ENCODE peak calls at places on chromosomes 3 and 15, in seven cellular contexts. B, O, N, I, K, U and J are unnamed samples.

GRCh38 chr3:186181901-186182300 is 73.0 kb upstream of the ETV5 start:
- DNase-seq in B (no peak), O (no peak), N (no peak), I (no peak), K (no peak), U (no peak), J (no peak)

GRCh38 chr3:114903213-114903612 is 243.9 kb downstream of the ZBTB20 start:
- DNase-seq in B (no peak), O (no peak), N (no peak), I (no peak), K (no peak), U (no peak), J (no peak)

GRCh38 chr15:25242166-25242879 is 196.5 kb downstream of the UBE3A start:
- DNase-seq in B (no peak), O (no peak), N (no peak), I (no peak), K (no peak), U (no peak), J (no peak)

GRCh38 chr15:73946046-73946678 is 19.9 kb downstream of the LOXL1 start:
- DNase-seq in B (no peak), O (no peak), N (no peak), I (no peak), K (no peak), U (no peak), J (no peak)

GRCh38 chr3:179765396-179765795 is 112.6 kb downstream of the USP13 start:
- DNase-seq in B (no peak), O (no peak), N (no peak), I (no peak), K (no peak), U (peak; percentile 76), J (no peak)

GRCh38 chr3:187274977-187275338 is 16.6 kb downstream of the MASP1 start:
- DNase-seq in B (no peak), O (no peak), N (peak; percentile 59), I (no peak), K (no peak), U (no peak), J (no peak)

GRCh38 chr3:2090095-2090494 is 8.6 kb upstream of the CNTN4 start:
- DNase-seq in B (no peak), O (no peak), N (no peak), I (no peak), K (no peak), U (no peak), J (no peak)

GRCh38 chr15:78212546-78213424 is 21.6 kb downstream of the ACSBG1 start:
- DNase-seq in B (no peak), O (peak; percentile 23), N (no peak), I (peak; percentile 79), K (no peak), U (peak; percentile 58), J (no peak)

GRCh38 chr3:72270072-72270611 is 485.2 kb upstream of the PROK2 start:
- DNase-seq in B (no peak), O (peak; percentile 87), N (no peak), I (peak; percentile 68), K (no peak), U (no peak), J (no peak)

GRCh38 chr3:64042952-64043351 is 19.7 kb upstream of the PSMD6 start:
- DNase-seq in B (no peak), O (no peak), N (no peak), I (no peak), K (no peak), U (no peak), J (no peak)

GRCh38 chr3:64039972-64040733 is 16.9 kb upstream of the PSMD6 start:
- DNase-seq in B (no peak), O (no peak), N (no peak), I (no peak), K (no peak), U (peak; percentile 24), J (no peak)

GRCh38 chr3:64039273-64039672 is 16.0 kb upstream of the PSMD6 start:
- DNase-seq in B (no peak), O (no peak), N (no peak), I (no peak), K (no peak), U (peak; percentile 24), J (no peak)

GRCh38 chr3:64037084-64037483 is 13.8 kb upstream of the PSMD6 start:
- DNase-seq in B (no peak), O (no peak), N (no peak), I (no peak), K (no peak), U (no peak), J (no peak)

DNA sequence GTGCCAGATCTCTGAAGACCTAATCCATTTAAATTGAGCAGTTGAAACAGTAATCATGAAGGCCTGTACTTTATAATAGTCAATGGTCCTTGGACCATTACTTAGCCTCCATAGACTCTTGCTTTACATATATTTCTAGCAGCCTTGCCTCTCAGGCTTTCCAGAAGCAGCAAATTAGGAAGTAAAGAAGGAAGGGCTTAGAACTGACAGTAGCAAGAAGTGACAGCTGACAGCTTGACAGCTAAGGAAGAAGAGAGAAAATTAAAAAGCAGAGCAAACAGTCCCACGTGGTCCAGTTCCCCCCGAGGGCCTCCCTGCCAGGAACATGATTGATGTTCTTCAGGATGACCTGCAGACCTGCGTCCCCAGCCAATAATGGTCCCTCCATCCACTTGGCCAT is 15.0 kb upstream of the PSMD6 start:
- DNase-seq in B (no peak), O (no peak), N (no peak), I (no peak), K (no peak), U (no peak), J (no peak)
- TF ChIP-seq POLR2AphosphoS5 in B (no peak), O (no peak), N (no peak), I (no peak), K (no peak), U (no peak), J (no peak)

GRCh38 chr3:122021037-122021436 is 1.0 kb downstream of the ILDR1 start:
- DNase-seq in B (no peak), O (no peak), N (no peak), I (no peak), K (no peak), U (no peak), J (no peak)

GRCh38 chr3:122024800-122025199 is 2.8 kb upstream of the ILDR1 start:
- DNase-seq in B (no peak), O (no peak), N (no peak), I (no peak), K (no peak), U (no peak), J (no peak)

GRCh38 chr3:122025296-122025695 is 3.2 kb upstream of the ILDR1 start:
- DNase-seq in B (peak; percentile 37), O (no peak), N (no peak), I (no peak), K (peak; percentile 92), U (no peak), J (peak; percentile 42)

GRCh38 chr3:122021811-122022401 is at the start of gene ILDR1:
- DNase-seq in B (peak; percentile 37), O (no peak), N (peak; percentile 10), I (peak; percentile 26), K (no peak), U (peak; percentile 35), J (peak; percentile 67)

DNA sequence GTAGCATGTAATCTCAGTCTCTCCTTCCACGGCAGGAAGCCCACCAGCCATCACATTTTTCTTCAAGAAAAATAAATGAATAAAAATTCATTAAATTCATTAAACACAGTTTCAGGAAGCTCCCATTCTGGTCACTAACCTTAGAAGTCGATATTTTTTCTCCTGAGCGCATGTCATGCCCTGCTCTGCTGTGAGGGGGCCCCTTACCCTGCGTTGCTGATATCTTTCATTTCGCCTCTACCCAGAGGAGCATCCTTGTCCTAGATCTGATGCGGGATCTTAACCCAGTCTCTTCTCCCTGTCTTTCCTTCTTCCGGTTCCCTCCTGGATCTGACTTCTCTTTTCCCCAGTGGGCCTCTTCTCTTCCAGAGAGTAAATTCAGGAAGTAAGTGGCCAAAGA is 1.3 kb upstream of the ILDR1 start:
- DNase-seq in B (no peak), O (no peak), N (no peak), I (no peak), K (no peak), U (peak; percentile 16), J (no peak)
- TF ChIP-seq TAF1 in B (no peak), O (no peak), N (no peak), I (no peak), K (no peak), U (no peak), J (no peak)

GRCh38 chr3:184755315-184755731 is 43.5 kb upstream of the MAGEF1 start:
- DNase-seq in B (no peak), O (no peak), N (no peak), I (no peak), K (no peak), U (no peak), J (no peak)

GRCh38 chr3:184758056-184758455 is 46.2 kb upstream of the MAGEF1 start:
- DNase-seq in B (no peak), O (no peak), N (no peak), I (no peak), K (no peak), U (no peak), J (no peak)

GRCh38 chr3:184756151-184756681 is 44.4 kb upstream of the MAGEF1 start:
- DNase-seq in B (no peak), O (no peak), N (peak; percentile 43), I (no peak), K (no peak), U (no peak), J (no peak)

GRCh38 chr3:184759666-184760200 is 47.9 kb upstream of the MAGEF1 start:
- DNase-seq in B (no peak), O (no peak), N (no peak), I (no peak), K (no peak), U (no peak), J (no peak)

GRCh38 chr3:184757010-184757651 is 45.3 kb upstream of the MAGEF1 start:
- DNase-seq in B (no peak), O (no peak), N (no peak), I (no peak), K (no peak), U (no peak), J (no peak)
- TF ChIP-seq POLR2AphosphoS5 in B (no peak), O (no peak), N (no peak), I (no peak), K (no peak), U (no peak), J (no peak)

GRCh38 chr15:52256930-52257733 is 38.5 kb downstream of the MYO5C start:
- DNase-seq in B (no peak), O (no peak), N (no peak), I (no peak), K (no peak), U (no peak), J (no peak)

GRCh38 chr15:52255935-52256334 is 39.7 kb downstream of the MYO5C start:
- DNase-seq in B (no peak), O (no peak), N (no peak), I (no peak), K (no peak), U (no peak), J (no peak)

GRCh38 chr15:52255008-52255407 is 40.6 kb downstream of the MYO5C start:
- DNase-seq in B (no peak), O (no peak), N (no peak), I (no peak), K (no peak), U (no peak), J (no peak)

GRCh38 chr15:52257734-52258062 is 37.9 kb downstream of the MYO5C start:
- DNase-seq in B (no peak), O (no peak), N (no peak), I (no peak), K (no peak), U (no peak), J (no peak)

DNA sequence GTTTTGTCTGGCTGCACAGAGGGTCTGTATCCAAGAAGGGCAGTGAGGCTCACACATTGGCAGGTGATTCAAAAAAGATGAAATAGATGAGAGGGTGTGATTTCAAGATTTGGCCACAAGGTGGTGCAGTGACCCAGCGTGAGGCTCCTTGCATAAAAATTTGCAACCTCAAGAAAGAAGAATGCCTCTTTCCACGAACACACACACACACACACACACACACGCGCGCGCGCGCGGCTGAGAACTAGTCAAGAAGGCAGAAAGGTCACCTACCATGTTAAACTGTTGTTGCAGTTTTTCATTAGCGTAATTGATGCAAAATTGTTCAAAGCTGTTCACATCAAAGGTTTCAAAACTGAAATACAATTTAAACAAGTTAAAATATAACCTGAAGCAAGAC is 39.2 kb downstream of the MYO5C start:
- DNase-seq in B (peak; percentile 43), O (peak; percentile 45), N (peak; percentile 59), I (peak; percentile 67), K (peak; percentile 76), U (peak; percentile 76), J (peak; percentile 46)
- TF ChIP-seq TAF1 in B (no peak), O (no peak), N (no peak), I (no peak), K (no peak), U (no peak), J (no peak)